ENCODE peak calls at places on chromosomes 5 and 9, in four cellular contexts. P, X, J and C are unnamed samples.

GRCh38 chr5:151384106-151384505 is 36.7 kb upstream of the SLC36A2 start:
- DNase-seq in X (no peak), J (no peak), P (no peak), C (no peak)

GRCh38 chr9:93576296-93577044 is at the start of gene PHF2:
- DNase-seq in J (peak), P (peak), X (no peak), C (no peak)

GRCh38 chr5:141674747-141675146 is 7.3 kb downstream of the ARAP3 start:
- DNase-seq in P (no peak), X (no peak), J (no peak), C (no peak)

GRCh38 chr5:82641362-82641988 is 363.3 kb upstream of the RPS23 start:
- DNase-seq in X (no peak), J (peak), P (no peak), C (no peak)

GRCh38 chr9:128123451-128124080 is 4.0 kb downstream of the PTGES2 start:
- DNase-seq in J (no peak), X (no peak), P (no peak), C (no peak)

GRCh38 chr5:172147857-172148256 is 40.2 kb downstream of the STK10 start:
- DNase-seq in J (no peak), X (no peak), P (no peak), C (no peak)

GRCh38 chr9:18268381-18268780 is 205.6 kb upstream of the ADAMTSL1 start:
- DNase-seq in J (no peak), X (no peak), P (no peak), C (no peak)

GRCh38 chr5:176956756-176957155 is 49.8 kb downstream of the UIMC1 start:
- DNase-seq in P (no peak), J (no peak), X (no peak), C (no peak)

GRCh38 chr9:136095495-136096058 is 488 bp upstream of the NACC2 start:
- DNase-seq in P (no peak), X (no peak), J (peak), C (no peak)

GRCh38 chr5:127254729-127255284 is 35.8 kb upstream of the MEGF10 start:
- DNase-seq in J (no peak), X (no peak), P (no peak), C (no peak)